ENCODE peak calls at places on chromosome 2, in five cellular contexts. Q is iris pigment epithelial cell, Z is right lobe of liver, A is WTC11, H is posterior cingulate gyrus. U is an unnamed sample.

GRCh38 chr2:233363744-233364235 is 9.5 kb downstream of the DGKD start:
- DNase-seq in Q (no peak), Z (no peak), A (no peak), H (no peak), U (no peak)

GRCh38 chr2:225556461-225556860 is 157.0 kb downstream of the NYAP2 start:
- DNase-seq in Q (no peak), Z (no peak), A (peak), H (no peak), U (no peak)

GRCh38 chr2:234451852-234452625 is 44.8 kb downstream of the ARL4C start:
- DNase-seq in Q (peak), Z (no peak), A (no peak), H (no peak), U (no peak)

GRCh38 chr2:119649364-119649917 is 29.6 kb upstream of the TMEM177 start:
- DNase-seq in Q (peak), Z (no peak), A (no peak), H (no peak), U (no peak)

GRCh38 chr2:204344119-204344518 is 201.2 kb upstream of the PARD3B start:
- DNase-seq in Q (no peak), Z (no peak), A (no peak), H (no peak), U (no peak)

GRCh38 chr2:146312899-146313298 is 1531.9 kb upstream of the ACVR2A start:
- DNase-seq in Q (peak), Z (no peak), A (no peak), H (no peak), U (no peak)

GRCh38 chr2:43171789-43172188 is 54.6 kb downstream of the ZFP36L2 start:
- DNase-seq in Q (peak), Z (peak), A (no peak), H (no peak), U (peak)

GRCh38 chr2:104853926-104854506 is at the start of gene POU3F3:
- DNase-seq in Q (no peak), Z (peak), A (peak), H (peak), U (peak)

GRCh38 chr2:242019344-242019743 is 149.8 kb downstream of the RTP5 start:
- DNase-seq in Q (no peak), Z (no peak), A (no peak), H (no peak), U (peak)

GRCh38 chr2:33059452-33060156 is 112.9 kb downstream of the LTBP1 start:
- DNase-seq in Q (no peak), Z (no peak), A (no peak), H (no peak), U (no peak)

GRCh38 chr2:17270894-17271293 is 247.3 kb downstream of the RAD51AP2 start:
- DNase-seq in Q (no peak), Z (no peak), A (no peak), H (no peak), U (no peak)

GRCh38 chr2:76044701-76045100 is 334.0 kb upstream of the GCFC2 start:
- DNase-seq in Q (no peak), Z (no peak), A (no peak), H (no peak), U (no peak)

GRCh38 chr2:2641541-2642410 is 310.7 kb upstream of the MYT1L start:
- DNase-seq in Q (no peak), Z (no peak), A (no peak), H (no peak), U (no peak)

GRCh38 chr2:43055985-43056384 is 170.4 kb downstream of the ZFP36L2 start:
- DNase-seq in Q (no peak), Z (no peak), A (no peak), H (no peak), U (peak)

GRCh38 chr2:173793649-173794565 is 171.3 kb downstream of the SP3 start:
- DNase-seq in Q (no peak), Z (no peak), A (no peak), H (no peak), U (no peak)

GRCh38 chr2:127415593-127416485 is 2.4 kb upstream of the PROC start:
- DNase-seq in Q (peak), Z (peak), A (peak), H (no peak), U (peak)

GRCh38 chr2:127577503-127577902 is 42.0 kb downstream of the MYO7B start:
- DNase-seq in Q (no peak), Z (no peak), A (no peak), H (no peak), U (no peak)

GRCh38 chr2:187876554-187876953 is 322.3 kb upstream of the TFPI start:
- DNase-seq in Q (no peak), Z (no peak), A (no peak), H (no peak), U (no peak)

GRCh38 chr2:67616749-67617148 is 219.6 kb downstream of the ETAA1 start:
- DNase-seq in Q (peak), Z (no peak), A (no peak), H (no peak), U (no peak)

GRCh38 chr2:206981089-206981674 is 41.9 kb downstream of the CPO start:
- DNase-seq in Q (no peak), Z (no peak), A (no peak), H (no peak), U (no peak)

GRCh38 chr2:176583530-176584101 is 314.4 kb downstream of the MTX2 start:
- DNase-seq in Q (peak), Z (no peak), A (no peak), H (no peak), U (no peak)

GRCh38 chr2:157480182-157480961 is 36.5 kb upstream of the CYTIP start:
- DNase-seq in Q (peak), Z (peak), A (no peak), H (peak), U (peak)

GRCh38 chr2:208502288-208502687 is 95.7 kb downstream of the PTH2R start:
- DNase-seq in Q (no peak), Z (no peak), A (no peak), H (no peak), U (no peak)

GRCh38 chr2:176418768-176419167 is 149.5 kb downstream of the MTX2 start:
- DNase-seq in Q (no peak), Z (no peak), A (no peak), H (no peak), U (no peak)

GRCh38 chr2:100893753-100894530 is 74.0 kb downstream of the NPAS2 start:
- DNase-seq in Q (no peak), Z (no peak), A (no peak), H (no peak), U (no peak)

GRCh38 chr2:152491139-152491472 is 156.1 kb downstream of the FMNL2 start:
- DNase-seq in Q (no peak), Z (peak), A (no peak), H (peak), U (no peak)

GRCh38 chr2:46167924-46168323 is 129.3 kb upstream of the EPAS1 start:
- DNase-seq in Q (no peak), Z (no peak), A (no peak), H (no peak), U (no peak)

GRCh38 chr2:19887508-19887907 is 14.3 kb downstream of the TTC32 start:
- DNase-seq in Q (no peak), Z (no peak), A (no peak), H (no peak), U (no peak)

GRCh38 chr2:127103243-127104165 is 3.5 kb downstream of the BIN1 start:
- DNase-seq in Q (no peak), Z (no peak), A (peak), H (no peak), U (peak)

GRCh38 chr2:225274751-225275150 is 124.8 kb upstream of the NYAP2 start:
- DNase-seq in Q (peak), Z (no peak), A (no peak), H (no peak), U (peak)